ENCODE peak calls at places on chromosomes 7 and 10, in seven cellular contexts. One of them, this sample, is unnamed.

GRCh38 chr10:132363921-132364593 is 32.1 kb downstream of the LRRC27 start:
- DNase-seq in H9: peak; percentile 88
- DNase-seq in neuronal stem cell: peak; percentile 55
- DNase-seq in PC-3: peak; percentile 28
- DNase-seq in IMR-90: no peak
- DNase-seq in GM23248: peak; percentile 44
- DNase-seq in A549: peak; percentile 44
- DNase-seq in this sample: no peak

GRCh38 chr10:96509017-96509641 is 4.6 kb downstream of the TLL2 start:
- DNase-seq in H9: peak; percentile 60
- DNase-seq in neuronal stem cell: no peak
- DNase-seq in PC-3: no peak
- DNase-seq in IMR-90: peak; percentile 78
- DNase-seq in GM23248: peak; percentile 86
- DNase-seq in A549: no peak
- DNase-seq in this sample: peak; percentile 70

GRCh38 chr10:24866615-24867583 is 85.5 kb downstream of the PRTFDC1 start:
- DNase-seq in H9: peak; percentile 46
- DNase-seq in neuronal stem cell: no peak
- DNase-seq in PC-3: peak; percentile 57
- DNase-seq in IMR-90: peak; percentile 87
- DNase-seq in GM23248: peak; percentile 92
- DNase-seq in A549: peak; percentile 37
- DNase-seq in this sample: peak; percentile 61

GRCh38 chr7:25179325-25179724 is 49.0 kb downstream of the NPVF start:
- DNase-seq in H9: no peak
- DNase-seq in neuronal stem cell: no peak
- DNase-seq in PC-3: no peak
- DNase-seq in IMR-90: no peak
- DNase-seq in GM23248: no peak
- DNase-seq in A549: peak; percentile 4
- DNase-seq in this sample: no peak

GRCh38 chr7:36010656-36011587 is 142.1 kb upstream of the EEPD1 start:
- DNase-seq in H9: no peak
- DNase-seq in neuronal stem cell: no peak
- DNase-seq in PC-3: no peak
- DNase-seq in IMR-90: no peak
- DNase-seq in GM23248: no peak
- DNase-seq in A549: no peak
- DNase-seq in this sample: no peak

GRCh38 chr7:141590666-141591065 is 39.5 kb downstream of the AGK start:
- DNase-seq in H9: no peak
- DNase-seq in neuronal stem cell: no peak
- DNase-seq in PC-3: no peak
- DNase-seq in IMR-90: no peak
- DNase-seq in GM23248: peak; percentile 1
- DNase-seq in A549: no peak
- DNase-seq in this sample: no peak

GRCh38 chr10:50312464-50313437 is 61.4 kb upstream of the ASAH2 start:
- DNase-seq in H9: no peak
- DNase-seq in neuronal stem cell: no peak
- DNase-seq in PC-3: peak; percentile 96
- DNase-seq in IMR-90: peak; percentile 79
- DNase-seq in GM23248: peak; percentile 90
- DNase-seq in A549: no peak
- DNase-seq in this sample: peak; percentile 25

GRCh38 chr10:11045487-11045886 is 27.8 kb downstream of the CELF2 start:
- DNase-seq in H9: no peak
- DNase-seq in neuronal stem cell: no peak
- DNase-seq in PC-3: no peak
- DNase-seq in IMR-90: no peak
- DNase-seq in GM23248: no peak
- DNase-seq in A549: no peak
- DNase-seq in this sample: no peak

GRCh38 chr7:27709137-27710075 is 30.6 kb upstream of the TAX1BP1 start:
- DNase-seq in H9: no peak
- DNase-seq in neuronal stem cell: no peak
- DNase-seq in PC-3: peak; percentile 79
- DNase-seq in IMR-90: peak; percentile 85
- DNase-seq in GM23248: peak; percentile 73
- DNase-seq in A549: no peak
- DNase-seq in this sample: peak; percentile 65

GRCh38 chr10:119460369-119461195 is 81.9 kb downstream of the RGS10 start:
- DNase-seq in H9: no peak
- DNase-seq in neuronal stem cell: no peak
- DNase-seq in PC-3: no peak
- DNase-seq in IMR-90: no peak
- DNase-seq in GM23248: no peak
- DNase-seq in A549: no peak
- DNase-seq in this sample: no peak

GRCh38 chr10:4501306-4501705 is 324.7 kb upstream of the AKR1E2 start:
- DNase-seq in H9: no peak
- DNase-seq in neuronal stem cell: no peak
- DNase-seq in PC-3: no peak
- DNase-seq in IMR-90: peak; percentile 32
- DNase-seq in GM23248: no peak
- DNase-seq in A549: no peak
- DNase-seq in this sample: no peak

DNA sequence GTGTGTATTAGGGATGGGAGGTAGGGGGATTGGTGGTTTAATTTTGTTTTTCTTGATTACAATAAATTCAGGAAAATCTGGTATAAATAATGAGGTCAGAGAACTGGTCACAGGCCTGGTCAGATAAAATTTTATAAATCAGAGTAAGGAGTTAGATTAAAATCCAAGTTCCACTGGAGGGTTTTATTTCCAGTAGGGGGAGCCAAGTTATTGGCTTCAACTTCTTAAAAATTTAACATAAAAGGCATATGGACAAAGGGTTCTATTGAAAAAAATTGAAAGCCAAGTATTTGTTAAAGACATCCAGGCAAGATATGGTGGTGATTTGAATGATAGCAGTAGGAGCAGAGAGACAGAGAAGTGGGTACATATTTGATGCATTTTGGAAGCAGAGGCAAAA is 763.3 kb downstream of the SORCS1 start:
- DNase-seq in H9: no peak
- DNase-seq in neuronal stem cell: no peak
- DNase-seq in PC-3: peak; percentile 63
- DNase-seq in IMR-90: peak; percentile 40
- DNase-seq in GM23248: peak; percentile 29
- DNase-seq in A549: no peak
- DNase-seq in this sample: no peak
- H3K9me3 ChIP-seq in H9: no peaks in the 10 kb centered on the region
- H3K9me3 ChIP-seq in neuronal stem cell: no peaks in the 10 kb centered on the region
- H3K9me3 ChIP-seq in PC-3: no peaks in the 10 kb centered on the region
- H3K9me3 ChIP-seq in IMR-90: peaks cover under 1% of the 10 kb centered on the region
- H3K9me3 ChIP-seq in GM23248: no peaks in the 10 kb centered on the region
- H3K9me3 ChIP-seq in A549: no peaks in the 10 kb centered on the region
- H3K9me3 ChIP-seq in this sample: no peaks in the 10 kb centered on the region

GRCh38 chr7:158113321-158114025 is 474.1 kb downstream of the PTPRN2 start:
- DNase-seq in H9: no peak
- DNase-seq in neuronal stem cell: no peak
- DNase-seq in PC-3: no peak
- DNase-seq in IMR-90: no peak
- DNase-seq in GM23248: no peak
- DNase-seq in A549: no peak
- DNase-seq in this sample: no peak
- H3K9me3 ChIP-seq in H9: no peaks in the 10 kb centered on the region
- H3K9me3 ChIP-seq in neuronal stem cell: no peaks in the 10 kb centered on the region
- H3K9me3 ChIP-seq in PC-3: peaks cover 12% of the 10 kb centered on the region
- H3K9me3 ChIP-seq in IMR-90: peaks cover 65% of the 10 kb centered on the region
- H3K9me3 ChIP-seq in GM23248: no peaks in the 10 kb centered on the region
- H3K9me3 ChIP-seq in A549: peaks cover 11% of the 10 kb centered on the region
- H3K9me3 ChIP-seq in this sample: no peaks in the 10 kb centered on the region

DNA sequence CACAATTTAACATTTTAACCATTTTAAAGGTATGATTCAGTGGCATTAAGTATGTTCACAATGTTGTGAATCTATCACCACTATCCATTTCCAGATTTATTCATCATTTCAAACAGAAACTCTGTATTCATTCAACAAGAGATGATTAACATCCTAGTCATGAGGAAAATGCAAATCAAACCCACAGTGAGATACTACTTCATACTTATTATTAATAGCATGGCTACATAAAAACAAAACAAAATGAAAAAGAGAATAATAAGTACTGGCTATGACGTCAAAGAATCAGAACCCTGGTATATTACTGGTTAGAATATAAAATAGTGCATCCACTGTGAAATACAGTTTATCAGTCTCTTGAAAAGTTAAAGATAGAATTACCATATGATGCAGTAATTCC is 386.5 kb upstream of the POM121L12 start:
- DNase-seq in H9: no peak
- DNase-seq in neuronal stem cell: no peak
- DNase-seq in PC-3: peak; percentile 11
- DNase-seq in IMR-90: no peak
- DNase-seq in GM23248: no peak
- DNase-seq in A549: no peak
- DNase-seq in this sample: no peak
- H3K9me3 ChIP-seq in H9: no peaks in the 10 kb centered on the region
- H3K9me3 ChIP-seq in neuronal stem cell: no peaks in the 10 kb centered on the region
- H3K9me3 ChIP-seq in PC-3: peaks cover 3% of the 10 kb centered on the region
- H3K9me3 ChIP-seq in IMR-90: peaks cover 8% of the 10 kb centered on the region
- H3K9me3 ChIP-seq in GM23248: no peaks in the 10 kb centered on the region
- H3K9me3 ChIP-seq in A549: no peaks in the 10 kb centered on the region
- H3K9me3 ChIP-seq in this sample: no peaks in the 10 kb centered on the region

GRCh38 chr10:21825345-21825744 is 178.2 kb downstream of the DNAJC1 start:
- DNase-seq in H9: no peak
- DNase-seq in neuronal stem cell: no peak
- DNase-seq in PC-3: no peak
- DNase-seq in IMR-90: no peak
- DNase-seq in GM23248: peak; percentile 2
- DNase-seq in A549: no peak
- DNase-seq in this sample: no peak
- H3K9me3 ChIP-seq in H9: peaks cover 8% of the 10 kb centered on the region
- H3K9me3 ChIP-seq in neuronal stem cell: peaks cover 54% of the 10 kb centered on the region
- H3K9me3 ChIP-seq in PC-3: peaks cover 12% of the 10 kb centered on the region
- H3K9me3 ChIP-seq in IMR-90: peaks cover 10% of the 10 kb centered on the region
- H3K9me3 ChIP-seq in GM23248: peaks cover 9% of the 10 kb centered on the region
- H3K9me3 ChIP-seq in A549: peaks cover 47% of the 10 kb centered on the region
- H3K9me3 ChIP-seq in this sample: peaks cover 15% of the 10 kb centered on the region

DNA sequence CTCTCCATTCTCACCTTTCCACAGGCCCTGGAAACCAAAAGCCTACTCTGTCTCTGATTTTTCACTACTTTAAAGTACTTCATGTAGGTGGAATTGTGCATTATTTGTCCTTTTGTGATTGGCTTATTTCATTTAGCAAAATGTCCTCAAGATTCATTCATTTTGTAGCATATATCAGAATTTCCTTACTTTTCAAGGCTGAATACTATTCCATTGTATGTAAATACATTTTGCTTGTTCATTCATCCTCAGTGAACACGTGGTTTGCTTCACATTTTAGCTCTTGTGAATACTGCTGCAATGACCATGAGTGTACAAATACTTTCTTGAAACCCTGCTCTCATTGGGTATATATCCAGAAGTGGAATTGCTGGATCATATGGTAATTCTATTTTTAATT is 8.8 kb downstream of the C1GALT1 start:
- DNase-seq in H9: no peak
- DNase-seq in neuronal stem cell: no peak
- DNase-seq in PC-3: no peak
- DNase-seq in IMR-90: no peak
- DNase-seq in GM23248: no peak
- DNase-seq in A549: no peak
- DNase-seq in this sample: no peak
- H3K9me3 ChIP-seq in H9: no peaks in the 10 kb centered on the region
- H3K9me3 ChIP-seq in neuronal stem cell: peaks cover 6% of the 10 kb centered on the region
- H3K9me3 ChIP-seq in PC-3: no peaks in the 10 kb centered on the region
- H3K9me3 ChIP-seq in IMR-90: no peaks in the 10 kb centered on the region
- H3K9me3 ChIP-seq in GM23248: no peaks in the 10 kb centered on the region
- H3K9me3 ChIP-seq in A549: no peaks in the 10 kb centered on the region
- H3K9me3 ChIP-seq in this sample: peaks cover 4% of the 10 kb centered on the region

GRCh38 chr10:31683682-31684081 is 244.9 kb downstream of the ARHGAP12 start:
- DNase-seq in H9: no peak
- DNase-seq in neuronal stem cell: no peak
- DNase-seq in PC-3: no peak
- DNase-seq in IMR-90: no peak
- DNase-seq in GM23248: peak; percentile 26
- DNase-seq in A549: no peak
- DNase-seq in this sample: no peak

GRCh38 chr10:31693499-31693898 is 235.1 kb downstream of the ARHGAP12 start:
- DNase-seq in H9: no peak
- DNase-seq in neuronal stem cell: no peak
- DNase-seq in PC-3: no peak
- DNase-seq in IMR-90: no peak
- DNase-seq in GM23248: no peak
- DNase-seq in A549: no peak
- DNase-seq in this sample: no peak

GRCh38 chr10:31686566-31686965 is 242.1 kb downstream of the ARHGAP12 start:
- DNase-seq in H9: no peak
- DNase-seq in neuronal stem cell: no peak
- DNase-seq in PC-3: no peak
- DNase-seq in IMR-90: no peak
- DNase-seq in GM23248: no peak
- DNase-seq in A549: no peak
- DNase-seq in this sample: no peak

GRCh38 chr10:31687545-31688482 is 240.8 kb downstream of the ARHGAP12 start:
- DNase-seq in H9: no peak
- DNase-seq in neuronal stem cell: no peak
- DNase-seq in PC-3: no peak
- DNase-seq in IMR-90: no peak
- DNase-seq in GM23248: peak; percentile 31
- DNase-seq in A549: no peak
- DNase-seq in this sample: no peak

DNA sequence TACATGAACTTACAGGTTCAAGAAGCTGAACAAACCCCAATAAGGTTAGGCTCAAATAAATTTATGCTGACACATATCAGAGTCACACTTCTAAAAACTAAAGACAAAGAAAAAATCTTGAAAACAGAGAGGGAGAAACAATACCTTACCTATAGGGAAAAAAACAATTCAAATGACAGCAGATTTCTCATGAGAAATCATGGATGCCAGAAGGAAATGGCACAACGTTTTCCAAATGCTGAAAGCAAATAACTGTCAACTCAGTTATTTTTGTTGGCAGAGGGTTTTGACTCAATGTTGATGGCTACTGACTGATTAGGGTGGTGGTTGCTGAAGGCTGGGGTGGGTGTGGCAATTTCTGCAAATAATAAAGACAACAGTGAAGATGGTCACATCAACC is 239.4 kb downstream of the ARHGAP12 start:
- DNase-seq in H9: no peak
- DNase-seq in neuronal stem cell: no peak
- DNase-seq in PC-3: no peak
- DNase-seq in IMR-90: no peak
- DNase-seq in GM23248: no peak
- DNase-seq in A549: no peak
- DNase-seq in this sample: no peak
- H3K9me3 ChIP-seq in H9: peaks cover 9% of the 10 kb centered on the region
- H3K9me3 ChIP-seq in neuronal stem cell: peaks cover 8% of the 10 kb centered on the region
- H3K9me3 ChIP-seq in PC-3: peaks cover 7% of the 10 kb centered on the region
- H3K9me3 ChIP-seq in IMR-90: peaks cover 16% of the 10 kb centered on the region
- H3K9me3 ChIP-seq in GM23248: peaks cover 9% of the 10 kb centered on the region
- H3K9me3 ChIP-seq in A549: peaks cover 43% of the 10 kb centered on the region
- H3K9me3 ChIP-seq in this sample: peaks cover 39% of the 10 kb centered on the region

This sample was measured in MG63.